ENCODE peak calls at places on chromosome 18, in six cellular contexts. One of them, this sample, is unnamed.

GRCh38 chr18:2173464-2173863 is 397.8 kb downstream of the METTL4 start:
- DNase-seq in AG08395: no peak
- DNase-seq in activated T-cell treated with anti-CD3 and anti-CD28 coated beads, Interleukin-2, amount 50 U/mL, for 24 hours: no peak
- DNase-seq in neuronal stem cell: no peak
- DNase-seq in foreskin fibroblast: peak
- DNase-seq in Right ventricle myocardium superior: peak
- DNase-seq in this sample: no peak

GRCh38 chr18:10518595-10519273 is 7.1 kb upstream of the NAPG start:
- DNase-seq in AG08395: peak
- DNase-seq in activated T-cell treated with anti-CD3 and anti-CD28 coated beads, Interleukin-2, amount 50 U/mL, for 24 hours: no peak
- DNase-seq in neuronal stem cell: no peak
- DNase-seq in foreskin fibroblast: no peak
- DNase-seq in Right ventricle myocardium superior: peak
- DNase-seq in this sample: peak

GRCh38 chr18:74522635-74523548 is 11.4 kb upstream of the CNDP1 start:
- DNase-seq in AG08395: no peak
- DNase-seq in activated T-cell treated with anti-CD3 and anti-CD28 coated beads, Interleukin-2, amount 50 U/mL, for 24 hours: no peak
- DNase-seq in neuronal stem cell: no peak
- DNase-seq in foreskin fibroblast: no peak
- DNase-seq in Right ventricle myocardium superior: no peak
- DNase-seq in this sample: no peak

GRCh38 chr18:57125627-57126026 is 21.3 kb upstream of the BOD1L2 start:
- DNase-seq in AG08395: no peak
- DNase-seq in activated T-cell treated with anti-CD3 and anti-CD28 coated beads, Interleukin-2, amount 50 U/mL, for 24 hours: no peak
- DNase-seq in neuronal stem cell: no peak
- DNase-seq in foreskin fibroblast: no peak
- DNase-seq in Right ventricle myocardium superior: no peak
- DNase-seq in this sample: no peak

GRCh38 chr18:68660355-68661183 is 54.3 kb downstream of the TMX3 start:
- DNase-seq in AG08395: peak
- DNase-seq in activated T-cell treated with anti-CD3 and anti-CD28 coated beads, Interleukin-2, amount 50 U/mL, for 24 hours: no peak
- DNase-seq in neuronal stem cell: peak
- DNase-seq in foreskin fibroblast: peak
- DNase-seq in Right ventricle myocardium superior: no peak
- DNase-seq in this sample: peak

GRCh38 chr18:36697905-36698304 is 130.9 kb downstream of the TPGS2 start:
- DNase-seq in AG08395: peak
- DNase-seq in activated T-cell treated with anti-CD3 and anti-CD28 coated beads, Interleukin-2, amount 50 U/mL, for 24 hours: no peak
- DNase-seq in neuronal stem cell: no peak
- DNase-seq in foreskin fibroblast: peak
- DNase-seq in Right ventricle myocardium superior: no peak
- DNase-seq in this sample: no peak

GRCh38 chr18:57743008-57743407 is 60.1 kb downstream of the ATP8B1 start:
- DNase-seq in AG08395: peak
- DNase-seq in activated T-cell treated with anti-CD3 and anti-CD28 coated beads, Interleukin-2, amount 50 U/mL, for 24 hours: no peak
- DNase-seq in neuronal stem cell: no peak
- DNase-seq in foreskin fibroblast: peak
- DNase-seq in Right ventricle myocardium superior: no peak
- DNase-seq in this sample: no peak

GRCh38 chr18:23237524-23238151 is 102.4 kb downstream of the CABLES1 start:
- DNase-seq in AG08395: peak
- DNase-seq in activated T-cell treated with anti-CD3 and anti-CD28 coated beads, Interleukin-2, amount 50 U/mL, for 24 hours: peak
- DNase-seq in neuronal stem cell: no peak
- DNase-seq in foreskin fibroblast: no peak
- DNase-seq in Right ventricle myocardium superior: peak
- DNase-seq in this sample: peak

GRCh38 chr18:79706658-79707057 is 27.1 kb downstream of the CTDP1 start:
- DNase-seq in AG08395: no peak
- DNase-seq in activated T-cell treated with anti-CD3 and anti-CD28 coated beads, Interleukin-2, amount 50 U/mL, for 24 hours: no peak
- DNase-seq in neuronal stem cell: no peak
- DNase-seq in foreskin fibroblast: no peak
- DNase-seq in Right ventricle myocardium superior: peak
- DNase-seq in this sample: no peak

GRCh38 chr18:56962322-56962721 is 184.6 kb upstream of the BOD1L2 start:
- DNase-seq in AG08395: no peak
- DNase-seq in activated T-cell treated with anti-CD3 and anti-CD28 coated beads, Interleukin-2, amount 50 U/mL, for 24 hours: no peak
- DNase-seq in neuronal stem cell: no peak
- DNase-seq in foreskin fibroblast: no peak
- DNase-seq in Right ventricle myocardium superior: no peak
- DNase-seq in this sample: no peak

GRCh38 chr18:45749918-45750689 is 26.1 kb downstream of the SLC14A1 start:
- DNase-seq in AG08395: no peak
- DNase-seq in activated T-cell treated with anti-CD3 and anti-CD28 coated beads, Interleukin-2, amount 50 U/mL, for 24 hours: no peak
- DNase-seq in neuronal stem cell: no peak
- DNase-seq in foreskin fibroblast: no peak
- DNase-seq in Right ventricle myocardium superior: no peak
- DNase-seq in this sample: peak

GRCh38 chr18:3796434-3796833 is 346.5 kb downstream of the TGIF1 start:
- DNase-seq in AG08395: no peak
- DNase-seq in activated T-cell treated with anti-CD3 and anti-CD28 coated beads, Interleukin-2, amount 50 U/mL, for 24 hours: no peak
- DNase-seq in neuronal stem cell: no peak
- DNase-seq in foreskin fibroblast: no peak
- DNase-seq in Right ventricle myocardium superior: no peak
- DNase-seq in this sample: no peak

GRCh38 chr18:13577091-13577697 is 149.2 kb downstream of the FAM210A start:
- DNase-seq in AG08395: peak
- DNase-seq in activated T-cell treated with anti-CD3 and anti-CD28 coated beads, Interleukin-2, amount 50 U/mL, for 24 hours: peak
- DNase-seq in neuronal stem cell: no peak
- DNase-seq in foreskin fibroblast: peak
- DNase-seq in Right ventricle myocardium superior: no peak
- DNase-seq in this sample: no peak

GRCh38 chr18:56107821-56108485 is 520.0 kb upstream of the TCF4 start:
- DNase-seq in AG08395: no peak
- DNase-seq in activated T-cell treated with anti-CD3 and anti-CD28 coated beads, Interleukin-2, amount 50 U/mL, for 24 hours: no peak
- DNase-seq in neuronal stem cell: no peak
- DNase-seq in foreskin fibroblast: no peak
- DNase-seq in Right ventricle myocardium superior: no peak
- DNase-seq in this sample: no peak

GRCh38 chr18:24322594-24323136 is 75.0 kb downstream of the OSBPL1A start:
- DNase-seq in AG08395: peak
- DNase-seq in activated T-cell treated with anti-CD3 and anti-CD28 coated beads, Interleukin-2, amount 50 U/mL, for 24 hours: no peak
- DNase-seq in neuronal stem cell: no peak
- DNase-seq in foreskin fibroblast: peak
- DNase-seq in Right ventricle myocardium superior: no peak
- DNase-seq in this sample: no peak

GRCh38 chr18:46761054-46761769 is 4.4 kb upstream of the ST8SIA5 start:
- DNase-seq in AG08395: no peak
- DNase-seq in activated T-cell treated with anti-CD3 and anti-CD28 coated beads, Interleukin-2, amount 50 U/mL, for 24 hours: no peak
- DNase-seq in neuronal stem cell: no peak
- DNase-seq in foreskin fibroblast: no peak
- DNase-seq in Right ventricle myocardium superior: no peak
- DNase-seq in this sample: no peak

GRCh38 chr18:50277935-50278334 is 3.4 kb downstream of the MBD1 start:
- DNase-seq in AG08395: no peak
- DNase-seq in activated T-cell treated with anti-CD3 and anti-CD28 coated beads, Interleukin-2, amount 50 U/mL, for 24 hours: no peak
- DNase-seq in neuronal stem cell: no peak
- DNase-seq in foreskin fibroblast: no peak
- DNase-seq in Right ventricle myocardium superior: no peak
- DNase-seq in this sample: no peak

GRCh38 chr18:38552729-38553411 is 987.3 kb upstream of the CELF4 start:
- DNase-seq in AG08395: no peak
- DNase-seq in activated T-cell treated with anti-CD3 and anti-CD28 coated beads, Interleukin-2, amount 50 U/mL, for 24 hours: no peak
- DNase-seq in neuronal stem cell: no peak
- DNase-seq in foreskin fibroblast: no peak
- DNase-seq in Right ventricle myocardium superior: no peak
- DNase-seq in this sample: peak

GRCh38 chr18:7754725-7755181 is 187.6 kb downstream of the PTPRM start:
- DNase-seq in AG08395: no peak
- DNase-seq in activated T-cell treated with anti-CD3 and anti-CD28 coated beads, Interleukin-2, amount 50 U/mL, for 24 hours: no peak
- DNase-seq in neuronal stem cell: peak
- DNase-seq in foreskin fibroblast: peak
- DNase-seq in Right ventricle myocardium superior: no peak
- DNase-seq in this sample: no peak

GRCh38 chr18:57813245-57813644 is 10.1 kb upstream of the ATP8B1 start:
- DNase-seq in AG08395: peak
- DNase-seq in activated T-cell treated with anti-CD3 and anti-CD28 coated beads, Interleukin-2, amount 50 U/mL, for 24 hours: no peak
- DNase-seq in neuronal stem cell: no peak
- DNase-seq in foreskin fibroblast: peak
- DNase-seq in Right ventricle myocardium superior: no peak
- DNase-seq in this sample: peak

GRCh38 chr18:59837586-59837985 is 62.2 kb upstream of the PMAIP1 start:
- DNase-seq in AG08395: peak
- DNase-seq in activated T-cell treated with anti-CD3 and anti-CD28 coated beads, Interleukin-2, amount 50 U/mL, for 24 hours: peak
- DNase-seq in neuronal stem cell: peak
- DNase-seq in foreskin fibroblast: no peak
- DNase-seq in Right ventricle myocardium superior: no peak
- DNase-seq in this sample: peak

GRCh38 chr18:44771572-44771956 is 90.9 kb downstream of the SETBP1 start:
- DNase-seq in AG08395: no peak
- DNase-seq in activated T-cell treated with anti-CD3 and anti-CD28 coated beads, Interleukin-2, amount 50 U/mL, for 24 hours: no peak
- DNase-seq in neuronal stem cell: no peak
- DNase-seq in foreskin fibroblast: no peak
- DNase-seq in Right ventricle myocardium superior: no peak
- DNase-seq in this sample: no peak

This sample was measured in iPS-NIHi11.